ENCODE peak calls at places on chromosome 5, in five cellular contexts. Z is fibroblast of lung, U is uterus, L is body of pancreas, H is endodermal cell. J is an unnamed sample.

GRCh38 chr5:124414973-124415372 is 331.5 kb downstream of the ZNF608 start:
- DNase-seq in U (no peak), L (peak), Z (no peak), H (no peak), J (no peak)

GRCh38 chr5:134394932-134395331 is 16.7 kb downstream of the CDKN2AIPNL start:
- DNase-seq in Z (peak), U (no peak), H (no peak), L (no peak), J (no peak)

GRCh38 chr5:15585826-15586591 is 86.0 kb downstream of the FBXL7 start:
- DNase-seq in U (no peak), Z (peak), L (no peak), H (no peak), J (no peak)

GRCh38 chr5:92513067-92513466 is 1068.0 kb downstream of the NR2F1-AS1 start:
- DNase-seq in H (no peak), L (no peak), Z (peak), U (no peak), J (no peak)

GRCh38 chr5:178637356-178638069 is 10.7 kb upstream of the CLK4 start:
- DNase-seq in Z (no peak), H (no peak), U (no peak), L (no peak), J (no peak)

GRCh38 chr5:143781993-143782520 is 29.9 kb upstream of the HMHB1 start:
- DNase-seq in H (no peak), U (no peak), L (no peak), Z (peak), J (no peak)

GRCh38 chr5:150352531-150353394 is 4.7 kb upstream of the TCOF1 start:
- DNase-seq in Z (peak), H (no peak), U (no peak), L (no peak), J (no peak)

GRCh38 chr5:102498271-102499034 is at the start of gene SLCO6A1:
- DNase-seq in H (peak), L (no peak), Z (no peak), U (no peak), J (no peak)

GRCh38 chr5:104355350-104355749 is 792.8 kb upstream of the NUDT12 start:
- DNase-seq in L (no peak), U (no peak), Z (no peak), H (no peak), J (no peak)

GRCh38 chr5:180873628-180874520 is 12.8 kb upstream of the ZFP62 start:
- DNase-seq in H (peak), L (peak), U (no peak), Z (peak), J (peak)

GRCh38 chr5:143606043-143606752 is 202.7 kb upstream of the NR3C1 start:
- DNase-seq in L (no peak), U (no peak), H (no peak), Z (no peak), J (no peak)

GRCh38 chr5:102545175-102545574 is 46.4 kb upstream of the SLCO6A1 start:
- DNase-seq in U (no peak), L (no peak), Z (no peak), H (peak), J (peak)

GRCh38 chr5:142630927-142631539 is 54.9 kb downstream of the FGF1 start:
- DNase-seq in U (no peak), Z (peak), H (no peak), L (no peak), J (no peak)

GRCh38 chr5:55600536-55601208 is 65.9 kb upstream of the PLPP1 start:
- DNase-seq in U (no peak), Z (peak), H (no peak), L (no peak), J (peak)

GRCh38 chr5:55600086-55600485 is 65.3 kb upstream of the PLPP1 start:
- DNase-seq in U (no peak), L (no peak), H (no peak), Z (no peak), J (no peak)

GRCh38 chr5:55594636-55595035 is 59.9 kb upstream of the PLPP1 start:
- DNase-seq in H (no peak), U (no peak), L (no peak), Z (no peak), J (peak)

GRCh38 chr5:55599148-55600050 is 64.6 kb upstream of the PLPP1 start:
- DNase-seq in H (no peak), Z (no peak), L (no peak), U (no peak), J (no peak)

GRCh38 chr5:55597014-55597981 is 62.5 kb upstream of the PLPP1 start:
- DNase-seq in H (no peak), L (peak), U (peak), Z (peak), J (peak)
- H3K4me3 ChIP-seq in H (no peak), L (no peak), U (no peak), Z (no peak), J (no peak)

DNA sequence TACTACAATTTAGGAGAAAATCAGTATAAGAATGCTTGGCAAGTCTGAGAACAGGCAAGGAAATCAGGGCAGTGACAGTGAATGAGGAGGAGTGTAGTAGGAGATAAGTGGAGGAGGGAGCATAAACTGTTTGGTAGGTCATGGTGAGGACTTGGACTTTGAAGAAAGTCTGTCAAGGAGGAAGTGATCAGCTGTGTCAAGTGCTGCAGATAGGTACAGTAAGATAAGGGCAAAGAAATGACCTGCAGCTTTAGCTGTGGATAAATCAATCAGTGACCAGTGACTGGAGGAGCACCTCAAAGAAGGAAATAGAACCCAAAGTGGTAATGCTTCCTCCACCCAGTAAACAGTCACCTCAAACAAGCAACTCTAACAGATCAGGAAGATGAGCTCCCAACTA is 106.3 kb downstream of the RAPGEF6 start:
- DNase-seq in L (no peak), H (no peak), Z (no peak), U (no peak), J (no peak)
- H3K4me3 ChIP-seq in L (no peak), H (no peak), Z (no peak), U (no peak), J (no peak)

DNA sequence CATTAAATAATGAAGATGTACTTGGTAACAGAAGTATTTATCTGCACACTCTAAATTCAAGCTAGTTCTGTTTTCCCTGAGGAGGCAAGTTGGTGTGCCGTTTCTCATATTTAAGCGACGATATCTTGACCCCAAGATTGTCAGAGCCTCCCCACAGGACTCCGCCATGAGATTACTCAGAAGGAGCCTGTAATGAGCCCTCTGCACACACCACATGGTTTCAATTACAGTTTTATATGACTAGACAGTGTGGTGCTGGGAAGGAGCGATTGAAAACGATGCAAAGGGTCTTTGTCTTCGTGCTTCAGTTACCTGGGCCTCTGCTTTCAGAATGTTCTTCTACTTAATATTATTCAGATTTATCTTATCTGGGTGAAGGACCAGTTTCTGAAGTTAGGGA is 840.4 kb upstream of the WWC1 start:
- DNase-seq in Z (no peak), H (no peak), U (no peak), L (no peak), J (no peak)
- H3K4me3 ChIP-seq in Z (no peak), H (no peak), U (no peak), L (no peak), J (no peak)

GRCh38 chr5:169299651-169300467 is 1.1 kb downstream of the SLIT3 start:
- DNase-seq in Z (peak), L (no peak), H (peak), U (peak), J (peak)
- H3K4me3 ChIP-seq in Z (no peak), L (no peak), H (peak), U (peak), J (peak)

GRCh38 chr5:141338538-141339306 is at the start of gene PCDHGA2:
- DNase-seq in H (peak), U (no peak), Z (peak), L (no peak), J (peak)
- H3K4me3 ChIP-seq in H (no peak), U (peak), Z (peak), L (no peak), J (peak)

GRCh38 chr5:78509145-78509865 is 139.3 kb downstream of the LHFPL2 start:
- DNase-seq in U (no peak), L (no peak), Z (no peak), H (no peak), J (no peak)
- H3K4me3 ChIP-seq in U (no peak), L (no peak), Z (peak), H (peak), J (peak)

GRCh38 chr5:132225165-132226032 is 2.3 kb downstream of the P4HA2 start:
- DNase-seq in U (peak), Z (peak), H (peak), L (peak), J (peak)
- H3K4me3 ChIP-seq in U (no peak), Z (peak), H (no peak), L (no peak), J (peak)

GRCh38 chr5:67092447-67093023 is 104.1 kb downstream of the CD180 start:
- DNase-seq in Z (no peak), U (no peak), L (no peak), H (no peak), J (no peak)
- H3K4me3 ChIP-seq in Z (no peak), U (no peak), L (no peak), H (no peak), J (no peak)

GRCh38 chr5:139481580-139482049 is 943 bp downstream of the STING1 start:
- DNase-seq in Z (no peak), H (no peak), L (no peak), U (peak), J (peak)
- H3K4me3 ChIP-seq in Z (peak), H (no peak), L (no peak), U (peak), J (peak)